ENCODE peak calls at places on chromosomes 2 and 18, in five cellular contexts. F is GM23338, K is mesendoderm, J is astrocyte of the spinal cord, H is OCI-LY7. B is an unnamed sample.

GRCh38 chr2:74745766-74746165 is 88.2 kb upstream of the HK2 start:
- DNase-seq in F (no peak), K (no peak), J (no peak), H (no peak), B (no peak)

GRCh38 chr2:191539068-191539467 is 138.9 kb upstream of the NABP1 start:
- DNase-seq in F (peak; percentile 71), K (peak; percentile 46), J (peak; percentile 26), H (peak; percentile 35), B (peak; percentile 58)

GRCh38 chr2:102717308-102718018 is 44.4 kb upstream of the TMEM182 start:
- DNase-seq in F (no peak), K (no peak), J (peak; percentile 28), H (no peak), B (no peak)

GRCh38 chr18:12420831-12421421 is 13.2 kb downstream of the PRELID3A start:
- DNase-seq in F (peak; percentile 87), K (peak; percentile 55), J (peak; percentile 12), H (peak; percentile 89), B (peak; percentile 73)

GRCh38 chr2:196268538-196269338 is 97.4 kb upstream of the STK17B start:
- DNase-seq in F (no peak), K (peak; percentile 82), J (no peak), H (peak; percentile 48), B (peak; percentile 77)

GRCh38 chr18:46560671-46561045 is 96.4 kb downstream of the LOXHD1 start:
- DNase-seq in F (no peak), K (no peak), J (no peak), H (no peak), B (no peak)

GRCh38 chr2:9440058-9440727 is 16.7 kb downstream of the CPSF3 start:
- DNase-seq in F (no peak), K (no peak), J (peak; percentile 37), H (no peak), B (no peak)

GRCh38 chr2:180056367-180057118 is 49.4 kb upstream of the CWC22 start:
- DNase-seq in F (peak; percentile 93), K (peak; percentile 89), J (no peak), H (no peak), B (no peak)

GRCh38 chr18:8984131-8984670 is 118.3 kb upstream of the NDUFV2 start:
- DNase-seq in F (no peak), K (no peak), J (no peak), H (no peak), B (no peak)

GRCh38 chr18:45910405-45911023 is 56.6 kb downstream of the EPG5 start:
- DNase-seq in F (peak; percentile 81), K (peak; percentile 63), J (peak; percentile 66), H (peak; percentile 27), B (peak; percentile 81)

GRCh38 chr2:216989335-216990129 is 129.7 kb upstream of the TNP1 start:
- DNase-seq in F (no peak), K (peak; percentile 24), J (peak; percentile 39), H (no peak), B (no peak)

GRCh38 chr2:148557844-148558436 is 86.6 kb upstream of the EPC2 start:
- DNase-seq in F (no peak), K (no peak), J (no peak), H (peak; percentile 41), B (no peak)

GRCh38 chr2:66431840-66432511 is 2.9 kb upstream of the MEIS1 start:
- DNase-seq in F (peak; percentile 55), K (peak; percentile 39), J (no peak), H (no peak), B (no peak)

GRCh38 chr18:69752737-69753380 is 194.8 kb downstream of the CD226 start:
- DNase-seq in F (no peak), K (peak; percentile 10), J (no peak), H (no peak), B (no peak)

GRCh38 chr2:46231721-46232120 is 65.5 kb upstream of the EPAS1 start:
- DNase-seq in F (no peak), K (no peak), J (no peak), H (no peak), B (no peak)

GRCh38 chr2:224410946-224411561 is 9.1 kb upstream of the FAM124B start:
- DNase-seq in F (no peak), K (no peak), J (no peak), H (no peak), B (no peak)

GRCh38 chr18:50970006-50970405 is 2.2 kb downstream of the ELAC1 start:
- DNase-seq in F (no peak), K (no peak), J (no peak), H (no peak), B (no peak)

GRCh38 chr2:236321430-236321829 is 57.2 kb upstream of the ASB18 start:
- DNase-seq in F (no peak), K (no peak), J (no peak), H (no peak), B (no peak)

GRCh38 chr2:96568094-96568493 is 31.5 kb downstream of the ARID5A start:
- DNase-seq in F (no peak), K (no peak), J (no peak), H (no peak), B (no peak)

GRCh38 chr2:23940262-23940975 is at the start of gene UBXN2A:
- DNase-seq in F (peak; percentile 88), K (peak; percentile 93), J (peak; percentile 75), H (peak; percentile 89), B (peak; percentile 95)

GRCh38 chr2:65416321-65416720 is 16.1 kb downstream of the SPRED2 start:
- DNase-seq in F (no peak), K (no peak), J (no peak), H (no peak), B (no peak)

GRCh38 chr18:61551586-61551985 is 218.4 kb downstream of the CDH20 start:
- DNase-seq in F (peak; percentile 91), K (peak; percentile 88), J (peak; percentile 86), H (peak; percentile 20), B (peak; percentile 79)

GRCh38 chr2:241344925-241345651 is 11.0 kb upstream of the FARP2 start:
- DNase-seq in F (no peak), K (no peak), J (no peak), H (no peak), B (no peak)

GRCh38 chr2:46632349-46632748 is 153.0 kb downstream of the TMEM247 start:
- DNase-seq in F (peak; percentile 75), K (peak; percentile 53), J (peak; percentile 79), H (peak; percentile 46), B (peak; percentile 76)

GRCh38 chr18:48345596-48345995 is 63.6 kb downstream of the ZBTB7C start:
- DNase-seq in F (peak; percentile 21), K (no peak), J (peak; percentile 13), H (no peak), B (peak; percentile 54)

GRCh38 chr2:219731173-219731572 is 103.7 kb downstream of the SLC4A3 start:
- DNase-seq in F (no peak), K (peak; percentile 21), J (no peak), H (no peak), B (peak; percentile 61)

GRCh38 chr2:74556159-74556558 is 1.6 kb downstream of the DOK1 start:
- DNase-seq in F (no peak), K (no peak), J (no peak), H (no peak), B (no peak)

GRCh38 chr2:135688002-135688401 is 53.7 kb upstream of the UBXN4 start:
- DNase-seq in F (no peak), K (no peak), J (no peak), H (no peak), B (no peak)

GRCh38 chr2:37645363-37645762 is 26.1 kb downstream of the CDC42EP3 start:
- DNase-seq in F (no peak), K (no peak), J (peak; percentile 68), H (no peak), B (no peak)

B was measured in Karpas-422.